ENCODE peak calls at places on chromosomes 2 and 18, in eight cellular contexts. One of them, this sample, is unnamed.

GRCh38 chr2:168552450-168552856 is 96.4 kb downstream of the CERS6 start:
- DNase-seq in activated naive CD4-positive, alpha-beta T cell: no peak
- DNase-seq in GM10248: peak; percentile 70
- DNase-seq in activated CD8-positive, alpha-beta memory T cell treated with anti-CD3 and anti-CD28 coated beads for 48 hours: no peak
- DNase-seq in ovary: no peak
- DNase-seq in HS-5: no peak
- DNase-seq in HuH-7: no peak
- DNase-seq in DMS 273 treated with DMSO at 0.1 percent for 48 hours: no peak
- DNase-seq in this sample: no peak

GRCh38 chr18:55998071-55998522 is 410.1 kb upstream of the TCF4 start:
- DNase-seq in activated naive CD4-positive, alpha-beta T cell: no peak
- DNase-seq in GM10248: no peak
- DNase-seq in activated CD8-positive, alpha-beta memory T cell treated with anti-CD3 and anti-CD28 coated beads for 48 hours: no peak
- DNase-seq in ovary: peak; percentile 34
- DNase-seq in HS-5: no peak
- DNase-seq in HuH-7: peak; percentile 12
- DNase-seq in DMS 273 treated with DMSO at 0.1 percent for 48 hours: no peak
- DNase-seq in this sample: no peak

GRCh38 chr2:236546561-236546961 is 23.1 kb upstream of the ACKR3 start:
- DNase-seq in activated naive CD4-positive, alpha-beta T cell: peak; percentile 12
- DNase-seq in GM10248: no peak
- DNase-seq in activated CD8-positive, alpha-beta memory T cell treated with anti-CD3 and anti-CD28 coated beads for 48 hours: no peak
- DNase-seq in ovary: no peak
- DNase-seq in HS-5: no peak
- DNase-seq in HuH-7: no peak
- DNase-seq in DMS 273 treated with DMSO at 0.1 percent for 48 hours: no peak
- DNase-seq in this sample: no peak

GRCh38 chr18:31261792-31262582 is 56.0 kb upstream of the DSG1 start:
- DNase-seq in activated naive CD4-positive, alpha-beta T cell: no peak
- DNase-seq in GM10248: no peak
- DNase-seq in activated CD8-positive, alpha-beta memory T cell treated with anti-CD3 and anti-CD28 coated beads for 48 hours: no peak
- DNase-seq in ovary: no peak
- DNase-seq in HS-5: no peak
- DNase-seq in HuH-7: no peak
- DNase-seq in DMS 273 treated with DMSO at 0.1 percent for 48 hours: no peak
- DNase-seq in this sample: no peak

GRCh38 chr2:232349946-232350635 is 28.5 kb upstream of the ALPP start:
- DNase-seq in activated naive CD4-positive, alpha-beta T cell: no peak
- DNase-seq in GM10248: no peak
- DNase-seq in activated CD8-positive, alpha-beta memory T cell treated with anti-CD3 and anti-CD28 coated beads for 48 hours: no peak
- DNase-seq in ovary: no peak
- DNase-seq in HS-5: no peak
- DNase-seq in HuH-7: no peak
- DNase-seq in DMS 273 treated with DMSO at 0.1 percent for 48 hours: no peak
- DNase-seq in this sample: no peak

GRCh38 chr2:158967114-158967730 is 1.2 kb upstream of the TANC1 start:
- DNase-seq in activated naive CD4-positive, alpha-beta T cell: no peak
- DNase-seq in GM10248: no peak
- DNase-seq in activated CD8-positive, alpha-beta memory T cell treated with anti-CD3 and anti-CD28 coated beads for 48 hours: no peak
- DNase-seq in ovary: peak; percentile 36
- DNase-seq in HS-5: no peak
- DNase-seq in HuH-7: peak; percentile 47
- DNase-seq in DMS 273 treated with DMSO at 0.1 percent for 48 hours: no peak
- DNase-seq in this sample: no peak

GRCh38 chr18:3966985-3967856 is 487.9 kb downstream of the DLGAP1 start:
- DNase-seq in activated naive CD4-positive, alpha-beta T cell: no peak
- DNase-seq in GM10248: no peak
- DNase-seq in activated CD8-positive, alpha-beta memory T cell treated with anti-CD3 and anti-CD28 coated beads for 48 hours: no peak
- DNase-seq in ovary: no peak
- DNase-seq in HS-5: peak; percentile 42
- DNase-seq in HuH-7: no peak
- DNase-seq in DMS 273 treated with DMSO at 0.1 percent for 48 hours: no peak
- DNase-seq in this sample: no peak

GRCh38 chr2:24489465-24489864 is 1.6 kb upstream of the NCOA1 start:
- DNase-seq in activated naive CD4-positive, alpha-beta T cell: no peak
- DNase-seq in GM10248: no peak
- DNase-seq in activated CD8-positive, alpha-beta memory T cell treated with anti-CD3 and anti-CD28 coated beads for 48 hours: no peak
- DNase-seq in ovary: no peak
- DNase-seq in HS-5: no peak
- DNase-seq in HuH-7: peak; percentile 23
- DNase-seq in DMS 273 treated with DMSO at 0.1 percent for 48 hours: no peak
- DNase-seq in this sample: no peak

GRCh38 chr18:28175930-28176673 is 828 bp downstream of the CDH2 start:
- DNase-seq in activated naive CD4-positive, alpha-beta T cell: no peak
- DNase-seq in GM10248: peak; percentile 12
- DNase-seq in activated CD8-positive, alpha-beta memory T cell treated with anti-CD3 and anti-CD28 coated beads for 48 hours: no peak
- DNase-seq in ovary: peak; percentile 47
- DNase-seq in HS-5: no peak
- DNase-seq in HuH-7: peak; percentile 32
- DNase-seq in DMS 273 treated with DMSO at 0.1 percent for 48 hours: no peak
- DNase-seq in this sample: no peak

GRCh38 chr2:43238176-43238575 is 11.8 kb upstream of the ZFP36L2 start:
- DNase-seq in activated naive CD4-positive, alpha-beta T cell: no peak
- DNase-seq in GM10248: no peak
- DNase-seq in activated CD8-positive, alpha-beta memory T cell treated with anti-CD3 and anti-CD28 coated beads for 48 hours: no peak
- DNase-seq in ovary: no peak
- DNase-seq in HS-5: no peak
- DNase-seq in HuH-7: no peak
- DNase-seq in DMS 273 treated with DMSO at 0.1 percent for 48 hours: no peak
- DNase-seq in this sample: no peak

GRCh38 chr2:201665420-201666158 is 22.3 kb upstream of the TMEM237 start:
- DNase-seq in activated naive CD4-positive, alpha-beta T cell: no peak
- DNase-seq in GM10248: no peak
- DNase-seq in activated CD8-positive, alpha-beta memory T cell treated with anti-CD3 and anti-CD28 coated beads for 48 hours: no peak
- DNase-seq in ovary: no peak
- DNase-seq in HS-5: no peak
- DNase-seq in HuH-7: no peak
- DNase-seq in DMS 273 treated with DMSO at 0.1 percent for 48 hours: no peak
- DNase-seq in this sample: no peak

GRCh38 chr2:54940723-54941122 is 109.5 kb downstream of the RTN4 start:
- DNase-seq in activated naive CD4-positive, alpha-beta T cell: no peak
- DNase-seq in GM10248: no peak
- DNase-seq in activated CD8-positive, alpha-beta memory T cell treated with anti-CD3 and anti-CD28 coated beads for 48 hours: no peak
- DNase-seq in ovary: no peak
- DNase-seq in HS-5: no peak
- DNase-seq in HuH-7: no peak
- DNase-seq in DMS 273 treated with DMSO at 0.1 percent for 48 hours: no peak
- DNase-seq in this sample: no peak

GRCh38 chr2:17646838-17647701 is 106.5 kb downstream of the SMC6 start:
- DNase-seq in activated naive CD4-positive, alpha-beta T cell: no peak
- DNase-seq in GM10248: no peak
- DNase-seq in activated CD8-positive, alpha-beta memory T cell treated with anti-CD3 and anti-CD28 coated beads for 48 hours: no peak
- DNase-seq in ovary: no peak
- DNase-seq in HS-5: no peak
- DNase-seq in HuH-7: no peak
- DNase-seq in DMS 273 treated with DMSO at 0.1 percent for 48 hours: no peak
- DNase-seq in this sample: no peak

GRCh38 chr2:185700883-185701282 is 37.7 kb upstream of the FSIP2 start:
- DNase-seq in activated naive CD4-positive, alpha-beta T cell: no peak
- DNase-seq in GM10248: no peak
- DNase-seq in activated CD8-positive, alpha-beta memory T cell treated with anti-CD3 and anti-CD28 coated beads for 48 hours: no peak
- DNase-seq in ovary: no peak
- DNase-seq in HS-5: no peak
- DNase-seq in HuH-7: peak; percentile 3
- DNase-seq in DMS 273 treated with DMSO at 0.1 percent for 48 hours: no peak
- DNase-seq in this sample: no peak

GRCh38 chr2:20050104-20050711 is 1.2 kb downstream of the LAPTM4A start:
- DNase-seq in activated naive CD4-positive, alpha-beta T cell: no peak
- DNase-seq in GM10248: peak; percentile 36
- DNase-seq in activated CD8-positive, alpha-beta memory T cell treated with anti-CD3 and anti-CD28 coated beads for 48 hours: no peak
- DNase-seq in ovary: peak; percentile 26
- DNase-seq in HS-5: no peak
- DNase-seq in HuH-7: no peak
- DNase-seq in DMS 273 treated with DMSO at 0.1 percent for 48 hours: peak; percentile 34
- DNase-seq in this sample: peak; percentile 61

GRCh38 chr2:213885485-213885884 is 525.4 kb upstream of the VWC2L start:
- DNase-seq in activated naive CD4-positive, alpha-beta T cell: no peak
- DNase-seq in GM10248: no peak
- DNase-seq in activated CD8-positive, alpha-beta memory T cell treated with anti-CD3 and anti-CD28 coated beads for 48 hours: no peak
- DNase-seq in ovary: no peak
- DNase-seq in HS-5: no peak
- DNase-seq in HuH-7: no peak
- DNase-seq in DMS 273 treated with DMSO at 0.1 percent for 48 hours: no peak
- DNase-seq in this sample: no peak

GRCh38 chr2:231664727-231665126 is 43.6 kb upstream of the PTMA start:
- DNase-seq in activated naive CD4-positive, alpha-beta T cell: no peak
- DNase-seq in GM10248: no peak
- DNase-seq in activated CD8-positive, alpha-beta memory T cell treated with anti-CD3 and anti-CD28 coated beads for 48 hours: no peak
- DNase-seq in ovary: peak; percentile 14
- DNase-seq in HS-5: no peak
- DNase-seq in HuH-7: no peak
- DNase-seq in DMS 273 treated with DMSO at 0.1 percent for 48 hours: no peak
- DNase-seq in this sample: peak; percentile 18

GRCh38 chr2:199902486-199903110 is 8.5 kb upstream of the C2orf69 start:
- DNase-seq in activated naive CD4-positive, alpha-beta T cell: no peak
- DNase-seq in GM10248: no peak
- DNase-seq in activated CD8-positive, alpha-beta memory T cell treated with anti-CD3 and anti-CD28 coated beads for 48 hours: no peak
- DNase-seq in ovary: no peak
- DNase-seq in HS-5: no peak
- DNase-seq in HuH-7: no peak
- DNase-seq in DMS 273 treated with DMSO at 0.1 percent for 48 hours: no peak
- DNase-seq in this sample: no peak

GRCh38 chr18:77676901-77677300 is 427.3 kb downstream of the GALR1 start:
- DNase-seq in activated naive CD4-positive, alpha-beta T cell: no peak
- DNase-seq in GM10248: no peak
- DNase-seq in activated CD8-positive, alpha-beta memory T cell treated with anti-CD3 and anti-CD28 coated beads for 48 hours: no peak
- DNase-seq in ovary: no peak
- DNase-seq in HS-5: no peak
- DNase-seq in HuH-7: no peak
- DNase-seq in DMS 273 treated with DMSO at 0.1 percent for 48 hours: no peak
- DNase-seq in this sample: no peak

GRCh38 chr2:27441226-27441926 is 805 bp upstream of the KRTCAP3 start:
- DNase-seq in activated naive CD4-positive, alpha-beta T cell: no peak
- DNase-seq in GM10248: no peak
- DNase-seq in activated CD8-positive, alpha-beta memory T cell treated with anti-CD3 and anti-CD28 coated beads for 48 hours: no peak
- DNase-seq in ovary: no peak
- DNase-seq in HS-5: no peak
- DNase-seq in HuH-7: no peak
- DNase-seq in DMS 273 treated with DMSO at 0.1 percent for 48 hours: no peak
- DNase-seq in this sample: no peak

GRCh38 chr2:66901344-66901743 is 466.4 kb downstream of the MEIS1 start:
- DNase-seq in activated naive CD4-positive, alpha-beta T cell: no peak
- DNase-seq in GM10248: no peak
- DNase-seq in activated CD8-positive, alpha-beta memory T cell treated with anti-CD3 and anti-CD28 coated beads for 48 hours: no peak
- DNase-seq in ovary: no peak
- DNase-seq in HS-5: no peak
- DNase-seq in HuH-7: no peak
- DNase-seq in DMS 273 treated with DMSO at 0.1 percent for 48 hours: no peak
- DNase-seq in this sample: no peak

GRCh38 chr2:10820562-10820961 is 8.0 kb upstream of the PDIA6 start:
- DNase-seq in activated naive CD4-positive, alpha-beta T cell: no peak
- DNase-seq in GM10248: no peak
- DNase-seq in activated CD8-positive, alpha-beta memory T cell treated with anti-CD3 and anti-CD28 coated beads for 48 hours: no peak
- DNase-seq in ovary: peak; percentile 41
- DNase-seq in HS-5: no peak
- DNase-seq in HuH-7: no peak
- DNase-seq in DMS 273 treated with DMSO at 0.1 percent for 48 hours: no peak
- DNase-seq in this sample: no peak

GRCh38 chr2:74390601-74391000 is 10.5 kb upstream of the DCTN1 start:
- DNase-seq in activated naive CD4-positive, alpha-beta T cell: no peak
- DNase-seq in GM10248: no peak
- DNase-seq in activated CD8-positive, alpha-beta memory T cell treated with anti-CD3 and anti-CD28 coated beads for 48 hours: no peak
- DNase-seq in ovary: no peak
- DNase-seq in HS-5: no peak
- DNase-seq in HuH-7: no peak
- DNase-seq in DMS 273 treated with DMSO at 0.1 percent for 48 hours: no peak
- DNase-seq in this sample: no peak

GRCh38 chr2:23594079-23594494 is 209.1 kb downstream of the KLHL29 start:
- DNase-seq in activated naive CD4-positive, alpha-beta T cell: no peak
- DNase-seq in GM10248: no peak
- DNase-seq in activated CD8-positive, alpha-beta memory T cell treated with anti-CD3 and anti-CD28 coated beads for 48 hours: no peak
- DNase-seq in ovary: peak; percentile 33
- DNase-seq in HS-5: no peak
- DNase-seq in HuH-7: no peak
- DNase-seq in DMS 273 treated with DMSO at 0.1 percent for 48 hours: peak; percentile 38
- DNase-seq in this sample: no peak

GRCh38 chr18:28065793-28066186 is 111.1 kb downstream of the CDH2 start:
- DNase-seq in activated naive CD4-positive, alpha-beta T cell: no peak
- DNase-seq in GM10248: no peak
- DNase-seq in activated CD8-positive, alpha-beta memory T cell treated with anti-CD3 and anti-CD28 coated beads for 48 hours: no peak
- DNase-seq in ovary: no peak
- DNase-seq in HS-5: no peak
- DNase-seq in HuH-7: no peak
- DNase-seq in DMS 273 treated with DMSO at 0.1 percent for 48 hours: no peak
- DNase-seq in this sample: no peak

GRCh38 chr2:197246405-197246804 is 64.2 kb downstream of the ANKRD44 start:
- DNase-seq in activated naive CD4-positive, alpha-beta T cell: no peak
- DNase-seq in GM10248: no peak
- DNase-seq in activated CD8-positive, alpha-beta memory T cell treated with anti-CD3 and anti-CD28 coated beads for 48 hours: no peak
- DNase-seq in ovary: no peak
- DNase-seq in HS-5: no peak
- DNase-seq in HuH-7: no peak
- DNase-seq in DMS 273 treated with DMSO at 0.1 percent for 48 hours: no peak
- DNase-seq in this sample: no peak

GRCh38 chr18:25648724-25649260 is 296.8 kb upstream of the ZNF521 start:
- DNase-seq in activated naive CD4-positive, alpha-beta T cell: no peak
- DNase-seq in GM10248: no peak
- DNase-seq in activated CD8-positive, alpha-beta memory T cell treated with anti-CD3 and anti-CD28 coated beads for 48 hours: no peak
- DNase-seq in ovary: no peak
- DNase-seq in HS-5: no peak
- DNase-seq in HuH-7: no peak
- DNase-seq in DMS 273 treated with DMSO at 0.1 percent for 48 hours: no peak
- DNase-seq in this sample: no peak

GRCh38 chr2:233252227-233252626 is 754 bp downstream of the ATG16L1 start:
- DNase-seq in activated naive CD4-positive, alpha-beta T cell: no peak
- DNase-seq in GM10248: no peak
- DNase-seq in activated CD8-positive, alpha-beta memory T cell treated with anti-CD3 and anti-CD28 coated beads for 48 hours: no peak
- DNase-seq in ovary: no peak
- DNase-seq in HS-5: peak; percentile 4
- DNase-seq in HuH-7: no peak
- DNase-seq in DMS 273 treated with DMSO at 0.1 percent for 48 hours: no peak
- DNase-seq in this sample: no peak

GRCh38 chr2:196987654-196988364 is 61.3 kb upstream of the PGAP1 start:
- DNase-seq in activated naive CD4-positive, alpha-beta T cell: no peak
- DNase-seq in GM10248: peak; percentile 25
- DNase-seq in activated CD8-positive, alpha-beta memory T cell treated with anti-CD3 and anti-CD28 coated beads for 48 hours: no peak
- DNase-seq in ovary: no peak
- DNase-seq in HS-5: peak; percentile 93
- DNase-seq in HuH-7: no peak
- DNase-seq in DMS 273 treated with DMSO at 0.1 percent for 48 hours: peak; percentile 40
- DNase-seq in this sample: no peak

GRCh38 chr2:235390108-235390815 is 103.6 kb upstream of the AGAP1 start:
- DNase-seq in activated naive CD4-positive, alpha-beta T cell: no peak
- DNase-seq in GM10248: no peak
- DNase-seq in activated CD8-positive, alpha-beta memory T cell treated with anti-CD3 and anti-CD28 coated beads for 48 hours: peak; percentile 10
- DNase-seq in ovary: no peak
- DNase-seq in HS-5: no peak
- DNase-seq in HuH-7: no peak
- DNase-seq in DMS 273 treated with DMSO at 0.1 percent for 48 hours: no peak
- DNase-seq in this sample: no peak

GRCh38 chr2:144459937-144460336 is 60.0 kb downstream of the ZEB2 start:
- DNase-seq in activated naive CD4-positive, alpha-beta T cell: no peak
- DNase-seq in GM10248: no peak
- DNase-seq in activated CD8-positive, alpha-beta memory T cell treated with anti-CD3 and anti-CD28 coated beads for 48 hours: no peak
- DNase-seq in ovary: no peak
- DNase-seq in HS-5: no peak
- DNase-seq in HuH-7: no peak
- DNase-seq in DMS 273 treated with DMSO at 0.1 percent for 48 hours: no peak
- DNase-seq in this sample: no peak

GRCh38 chr18:76349067-76349715 is 145.9 kb downstream of the ZNF516 start:
- DNase-seq in activated naive CD4-positive, alpha-beta T cell: peak; percentile 24
- DNase-seq in GM10248: peak; percentile 79
- DNase-seq in activated CD8-positive, alpha-beta memory T cell treated with anti-CD3 and anti-CD28 coated beads for 48 hours: peak; percentile 11
- DNase-seq in ovary: peak; percentile 76
- DNase-seq in HS-5: no peak
- DNase-seq in HuH-7: peak; percentile 72
- DNase-seq in DMS 273 treated with DMSO at 0.1 percent for 48 hours: peak; percentile 6
- DNase-seq in this sample: no peak

GRCh38 chr2:100782376-100782878 is 37.5 kb upstream of the NPAS2 start:
- DNase-seq in activated naive CD4-positive, alpha-beta T cell: no peak
- DNase-seq in GM10248: no peak
- DNase-seq in activated CD8-positive, alpha-beta memory T cell treated with anti-CD3 and anti-CD28 coated beads for 48 hours: no peak
- DNase-seq in ovary: no peak
- DNase-seq in HS-5: no peak
- DNase-seq in HuH-7: no peak
- DNase-seq in DMS 273 treated with DMSO at 0.1 percent for 48 hours: no peak
- DNase-seq in this sample: no peak

GRCh38 chr2:76257802-76258201 is 547.1 kb upstream of the GCFC2 start:
- DNase-seq in activated naive CD4-positive, alpha-beta T cell: no peak
- DNase-seq in GM10248: no peak
- DNase-seq in activated CD8-positive, alpha-beta memory T cell treated with anti-CD3 and anti-CD28 coated beads for 48 hours: no peak
- DNase-seq in ovary: no peak
- DNase-seq in HS-5: no peak
- DNase-seq in HuH-7: no peak
- DNase-seq in DMS 273 treated with DMSO at 0.1 percent for 48 hours: no peak
- DNase-seq in this sample: no peak

This sample was measured in Peyer's patch.